ENCODE peak calls at places on chromosomes 16 and 17, in nine cellular contexts. Z is adrenal gland; P is psoas muscle; R is tibial nerve; O is neural progenitor cell; T is CD4-positive, CD25-positive, alpha-beta regulatory T cell; M is IMR-90; G is ovary; C is right lobe of liver. B is an unnamed sample.

GRCh38 chr17:12522743-12523181 is 142.9 kb upstream of the MYOCD start:
- DNase-seq in P (no peak), Z (no peak), T (no peak), G (no peak), M (peak; percentile 69), O (peak; percentile 12), C (no peak), R (peak; percentile 6), B (peak; percentile 63)

GRCh38 chr17:50260501-50260911 is 13.8 kb upstream of the TMEM92 start:
- DNase-seq in Z (no peak), C (no peak), T (no peak), M (no peak), R (no peak), P (no peak), G (no peak), O (no peak), B (no peak)

GRCh38 chr16:85829751-85830445 is 30.4 kb downstream of the COX4I1 start:
- DNase-seq in M (no peak), R (peak; percentile 29), T (no peak), G (no peak), Z (peak; percentile 41), C (no peak), O (no peak), P (no peak), B (no peak)

GRCh38 chr16:11016524-11016988 is 72.2 kb downstream of the CLEC16A start:
- DNase-seq in Z (no peak), C (no peak), M (peak; percentile 28), T (no peak), R (no peak), G (no peak), P (no peak), O (no peak), B (no peak)

GRCh38 chr16:24851700-24852099 is 5.9 kb downstream of the SLC5A11 start:
- DNase-seq in T (peak; percentile 29), P (no peak), O (no peak), Z (no peak), C (no peak), M (peak; percentile 75), R (no peak), G (no peak), B (no peak)

GRCh38 chr17:55272711-55273578 is 8.2 kb downstream of the HLF start:
- DNase-seq in T (no peak), M (no peak), O (no peak), G (no peak), C (no peak), Z (no peak), P (no peak), R (no peak), B (no peak)

GRCh38 chr17:9942885-9943284 is 37.8 kb upstream of the RCVRN start:
- DNase-seq in P (no peak), M (no peak), O (no peak), C (peak; percentile 30), T (no peak), R (no peak), G (no peak), Z (no peak), B (no peak)

GRCh38 chr16:49441366-49441780 is 67.8 kb downstream of the C16orf78 start:
- DNase-seq in P (no peak), T (peak; percentile 90), C (peak; percentile 64), Z (peak; percentile 28), G (peak; percentile 13), M (no peak), O (peak; percentile 49), R (peak; percentile 15), B (no peak)

GRCh38 chr16:19432429-19432828 is 14.7 kb downstream of the TMC5 start:
- DNase-seq in T (peak; percentile 9), C (no peak), Z (no peak), O (no peak), M (no peak), P (no peak), R (no peak), G (no peak), B (no peak)

GRCh38 chr17:46815474-46816353 is 2.8 kb downstream of the WNT3 start:
- DNase-seq in G (no peak), M (no peak), C (no peak), T (peak; percentile 7), R (no peak), P (no peak), O (no peak), Z (no peak), B (no peak)

GRCh38 chr17:46818929-46819859 is 702 bp upstream of the WNT3 start:
- DNase-seq in R (no peak), G (no peak), T (peak; percentile 24), O (peak; percentile 84), M (no peak), P (no peak), Z (no peak), C (no peak), B (no peak)

GRCh38 chr17:46818319-46818928 is at the start of gene WNT3:
- DNase-seq in O (peak; percentile 82), P (no peak), R (no peak), T (peak; percentile 70), G (no peak), M (no peak), Z (no peak), C (no peak), B (no peak)

GRCh38 chr17:46817901-46818209 is 637 bp downstream of the WNT3 start:
- DNase-seq in P (no peak), C (no peak), O (no peak), R (no peak), Z (no peak), G (no peak), T (no peak), M (no peak), B (no peak)

GRCh38 chr17:46817151-46817900 is 1.2 kb downstream of the WNT3 start:
- DNase-seq in C (no peak), G (no peak), O (peak; percentile 39), R (no peak), P (no peak), Z (no peak), M (no peak), T (no peak), B (no peak)
- H3K4me1 ChIP-seq in C (no peaks in the 10 kb centered on the region), G (peaks cover 4% of the 10 kb centered on the region), O (peaks cover 33% of the 10 kb centered on the region), R (peaks cover 24% of the 10 kb centered on the region), P (peaks cover 15% of the 10 kb centered on the region), Z (peaks cover 14% of the 10 kb centered on the region), M (peaks cover 2% of the 10 kb centered on the region), T (peaks cover 27% of the 10 kb centered on the region), B (no peaks in the 10 kb centered on the region)

DNA sequence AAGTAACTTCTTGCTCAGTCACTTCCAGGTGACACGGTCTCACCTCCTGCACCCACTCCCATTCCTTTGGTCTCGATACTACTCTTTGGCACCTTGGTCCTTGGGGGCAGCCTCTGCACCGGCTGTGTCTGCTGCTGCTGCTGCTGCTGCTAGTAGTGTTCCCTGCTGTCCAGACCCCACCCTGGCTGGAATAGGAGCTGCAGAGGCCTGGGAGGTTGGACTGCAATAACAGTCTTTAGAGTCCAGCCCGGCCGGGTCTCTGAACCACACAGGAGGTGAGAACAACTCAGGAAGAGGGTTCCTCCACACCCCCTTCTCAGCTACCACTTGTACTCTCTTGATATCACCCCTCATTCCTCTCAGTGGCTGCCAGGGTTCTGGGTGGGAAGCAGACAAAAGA is 231.1 kb upstream of the NLRP1 start:
- DNase-seq in M (no peak), Z (no peak), R (no peak), C (no peak), T (no peak), O (no peak), G (no peak), P (no peak), B (no peak)
- H3K4me1 ChIP-seq in M (no peaks in the 10 kb centered on the region), Z (no peaks in the 10 kb centered on the region), R (no peaks in the 10 kb centered on the region), C (no peaks in the 10 kb centered on the region), T (no peaks in the 10 kb centered on the region), O (peaks cover 9% of the 10 kb centered on the region), G (no peaks in the 10 kb centered on the region), P (no peaks in the 10 kb centered on the region), B (no peaks in the 10 kb centered on the region)

DNA sequence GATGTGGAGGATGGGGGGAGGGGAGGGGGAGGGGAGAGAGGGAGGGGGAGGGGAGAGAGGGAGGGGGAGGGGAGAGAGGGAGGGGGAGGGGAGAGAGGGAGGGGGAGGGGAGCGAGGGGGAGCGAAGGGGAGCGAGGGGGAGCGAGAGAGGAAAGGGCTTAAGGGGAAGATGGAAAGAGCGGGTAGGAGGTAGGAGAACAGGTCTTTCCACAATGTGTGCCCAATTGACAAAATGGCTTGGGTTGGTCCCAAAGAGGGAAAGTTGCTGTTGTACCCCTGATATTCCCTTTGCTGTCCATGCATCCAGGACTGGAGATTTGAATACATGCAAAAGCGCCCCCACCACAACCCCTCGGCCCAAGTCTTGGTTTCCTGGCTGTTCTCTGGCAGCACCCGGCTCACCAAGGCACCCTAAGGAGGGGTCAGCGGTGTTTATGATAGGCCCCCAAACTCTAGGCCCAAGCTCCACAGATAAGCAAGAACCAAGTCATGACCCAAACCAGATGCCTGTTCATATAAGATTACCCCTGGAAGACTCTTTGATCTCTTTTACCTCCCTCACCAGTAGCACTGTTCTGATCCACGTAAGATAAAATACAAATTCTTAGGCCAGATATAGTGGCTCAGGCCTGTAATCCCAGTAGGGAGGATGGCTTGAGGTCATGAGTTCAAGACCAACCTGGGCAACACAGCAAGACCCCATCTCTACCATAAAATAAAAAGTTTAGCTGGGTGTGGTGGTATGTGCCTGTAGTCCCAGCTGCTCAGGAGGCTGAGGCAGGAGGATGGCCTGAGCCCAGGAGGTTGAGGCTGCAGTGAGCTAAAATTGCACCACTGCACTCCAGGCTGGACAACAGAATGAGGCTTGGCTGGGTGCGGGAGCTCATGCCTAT is 119.6 kb downstream of the ZFHX3 start:
- DNase-seq in T (no peak), Z (no peak), R (no peak), P (no peak), M (no peak), O (no peak), G (no peak), C (no peak), B (no peak)
- H3K4me1 ChIP-seq in T (no peaks in the 10 kb centered on the region), Z (peaks cover 31% of the 10 kb centered on the region), R (peaks cover 19% of the 10 kb centered on the region), P (peaks cover 32% of the 10 kb centered on the region), M (peaks cover 14% of the 10 kb centered on the region), O (peaks cover 18% of the 10 kb centered on the region), G (peaks cover 13% of the 10 kb centered on the region), C (no peaks in the 10 kb centered on the region), B (peaks cover 41% of the 10 kb centered on the region)

GRCh38 chr17:40018211-40019121 is 3.2 kb downstream of the CSF3 start:
- DNase-seq in T (no peak), M (no peak), O (peak; percentile 68), C (no peak), R (no peak), Z (peak; percentile 59), P (peak; percentile 95), G (peak; percentile 78), B (no peak)

GRCh38 chr17:40022497-40022896 is 7.3 kb downstream of the CSF3 start:
- DNase-seq in R (no peak), C (no peak), T (no peak), O (no peak), P (no peak), Z (no peak), M (no peak), G (no peak), B (no peak)

GRCh38 chr17:40021471-40021961 is 6.3 kb downstream of the CSF3 start:
- DNase-seq in T (no peak), R (no peak), P (peak; percentile 88), O (no peak), M (peak; percentile 61), G (no peak), Z (peak; percentile 89), C (no peak), B (no peak)

GRCh38 chr17:40019140-40019991 is 4.1 kb downstream of the CSF3 start:
- DNase-seq in M (peak; percentile 86), R (no peak), P (peak; percentile 93), G (no peak), T (no peak), C (no peak), O (no peak), Z (no peak), B (no peak)

DNA sequence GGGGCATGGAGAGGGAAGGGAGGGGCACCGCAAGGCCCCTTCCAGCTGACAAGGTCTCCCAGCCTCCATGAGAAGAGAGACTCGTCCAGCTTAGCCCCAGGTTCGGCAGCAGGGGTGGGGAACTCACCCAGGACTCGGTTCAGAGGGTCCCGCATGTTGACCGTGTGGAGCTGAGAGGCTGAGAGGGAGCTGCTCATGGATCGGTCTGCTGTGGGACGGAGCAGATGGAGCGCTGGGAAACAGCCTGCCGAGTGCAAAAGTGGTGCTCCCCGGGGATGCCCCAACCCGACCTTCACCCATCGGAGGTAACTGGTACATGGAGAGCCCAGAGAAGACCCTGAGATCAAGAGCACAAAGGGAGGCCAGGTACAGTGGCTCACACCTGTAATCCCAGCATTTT is 4.9 kb downstream of the CSF3 start:
- DNase-seq in M (no peak), O (no peak), Z (no peak), R (no peak), P (no peak), T (no peak), C (no peak), G (no peak), B (no peak)
- H3K4me1 ChIP-seq in M (peaks cover 36% of the 10 kb centered on the region), O (peaks cover 23% of the 10 kb centered on the region), Z (peaks cover 38% of the 10 kb centered on the region), R (peaks cover 12% of the 10 kb centered on the region), P (peaks cover 77% of the 10 kb centered on the region), T (no peaks in the 10 kb centered on the region), C (no peaks in the 10 kb centered on the region), G (peaks cover 23% of the 10 kb centered on the region), B (peaks cover 1% of the 10 kb centered on the region)